ENCODE peak calls at places on chromosomes 13 and 19, in nine cellular contexts. One of them, this sample, is unnamed.

GRCh38 chr19:18112989-18113478 is 15.5 kb downstream of the MAST3 start:
- DNase-seq in sciatic nerve: peak
- DNase-seq in endothelial cell: peak
- DNase-seq in stimulated activated CD4-positive, alpha-beta T cell treated with anti-CD3 and anti-CD28 coated beads, Interleukin-12 subunit alpha, Interleukin-12 subunit beta, amount 100 ng/mL, for 4 hours: peak
- DNase-seq in hypothalamus: peak
- DNase-seq in NCI-H446: peak
- DNase-seq in GM12865: peak
- DNase-seq in fibroblast of the aortic adventitia: peak
- DNase-seq in stimulated activated naive B cell treated with anti-CD40 and anti-IgM and Interleukin-4, amounts not matched to agents 10 μg/mL and 1 μg/mL and 100 μg/mL, for 72 hours: peak
- DNase-seq in this sample: peak

GRCh38 chr13:79767126-79767525 is 286.2 kb downstream of the NDFIP2 start:
- DNase-seq in sciatic nerve: no peak
- DNase-seq in endothelial cell: no peak
- DNase-seq in stimulated activated CD4-positive, alpha-beta T cell treated with anti-CD3 and anti-CD28 coated beads, Interleukin-12 subunit alpha, Interleukin-12 subunit beta, amount 100 ng/mL, for 4 hours: no peak
- DNase-seq in hypothalamus: no peak
- DNase-seq in NCI-H446: no peak
- DNase-seq in GM12865: no peak
- DNase-seq in fibroblast of the aortic adventitia: no peak
- DNase-seq in stimulated activated naive B cell treated with anti-CD40 and anti-IgM and Interleukin-4, amounts not matched to agents 10 μg/mL and 1 μg/mL and 100 μg/mL, for 72 hours: no peak
- DNase-seq in this sample: no peak

GRCh38 chr13:28636677-28637317 is 22.1 kb upstream of the POMP start:
- DNase-seq in sciatic nerve: no peak
- DNase-seq in endothelial cell: peak
- DNase-seq in stimulated activated CD4-positive, alpha-beta T cell treated with anti-CD3 and anti-CD28 coated beads, Interleukin-12 subunit alpha, Interleukin-12 subunit beta, amount 100 ng/mL, for 4 hours: peak
- DNase-seq in hypothalamus: no peak
- DNase-seq in NCI-H446: peak
- DNase-seq in GM12865: peak
- DNase-seq in fibroblast of the aortic adventitia: peak
- DNase-seq in stimulated activated naive B cell treated with anti-CD40 and anti-IgM and Interleukin-4, amounts not matched to agents 10 μg/mL and 1 μg/mL and 100 μg/mL, for 72 hours: peak
- DNase-seq in this sample: peak

GRCh38 chr19:8240274-8241229 is 31.4 kb downstream of the CERS4 start:
- DNase-seq in sciatic nerve: peak
- DNase-seq in endothelial cell: peak
- DNase-seq in stimulated activated CD4-positive, alpha-beta T cell treated with anti-CD3 and anti-CD28 coated beads, Interleukin-12 subunit alpha, Interleukin-12 subunit beta, amount 100 ng/mL, for 4 hours: no peak
- DNase-seq in hypothalamus: peak
- DNase-seq in NCI-H446: peak
- DNase-seq in GM12865: peak
- DNase-seq in fibroblast of the aortic adventitia: peak
- DNase-seq in stimulated activated naive B cell treated with anti-CD40 and anti-IgM and Interleukin-4, amounts not matched to agents 10 μg/mL and 1 μg/mL and 100 μg/mL, for 72 hours: peak
- DNase-seq in this sample: peak

GRCh38 chr13:75762967-75763366 is 126.8 kb downstream of the LMO7 start:
- DNase-seq in sciatic nerve: no peak
- DNase-seq in endothelial cell: no peak
- DNase-seq in stimulated activated CD4-positive, alpha-beta T cell treated with anti-CD3 and anti-CD28 coated beads, Interleukin-12 subunit alpha, Interleukin-12 subunit beta, amount 100 ng/mL, for 4 hours: no peak
- DNase-seq in hypothalamus: no peak
- DNase-seq in NCI-H446: no peak
- DNase-seq in GM12865: no peak
- DNase-seq in fibroblast of the aortic adventitia: no peak
- DNase-seq in stimulated activated naive B cell treated with anti-CD40 and anti-IgM and Interleukin-4, amounts not matched to agents 10 μg/mL and 1 μg/mL and 100 μg/mL, for 72 hours: no peak
- DNase-seq in this sample: no peak

GRCh38 chr13:81771948-81772347 is 1431.0 kb upstream of the SPRY2 start:
- DNase-seq in sciatic nerve: no peak
- DNase-seq in endothelial cell: no peak
- DNase-seq in stimulated activated CD4-positive, alpha-beta T cell treated with anti-CD3 and anti-CD28 coated beads, Interleukin-12 subunit alpha, Interleukin-12 subunit beta, amount 100 ng/mL, for 4 hours: no peak
- DNase-seq in hypothalamus: no peak
- DNase-seq in NCI-H446: no peak
- DNase-seq in GM12865: no peak
- DNase-seq in fibroblast of the aortic adventitia: no peak
- DNase-seq in stimulated activated naive B cell treated with anti-CD40 and anti-IgM and Interleukin-4, amounts not matched to agents 10 μg/mL and 1 μg/mL and 100 μg/mL, for 72 hours: no peak
- DNase-seq in this sample: no peak

GRCh38 chr13:23620613-23621315 is 50.6 kb downstream of the TNFRSF19 start:
- DNase-seq in sciatic nerve: no peak
- DNase-seq in endothelial cell: no peak
- DNase-seq in stimulated activated CD4-positive, alpha-beta T cell treated with anti-CD3 and anti-CD28 coated beads, Interleukin-12 subunit alpha, Interleukin-12 subunit beta, amount 100 ng/mL, for 4 hours: no peak
- DNase-seq in hypothalamus: no peak
- DNase-seq in NCI-H446: no peak
- DNase-seq in GM12865: no peak
- DNase-seq in fibroblast of the aortic adventitia: no peak
- DNase-seq in stimulated activated naive B cell treated with anti-CD40 and anti-IgM and Interleukin-4, amounts not matched to agents 10 μg/mL and 1 μg/mL and 100 μg/mL, for 72 hours: no peak
- DNase-seq in this sample: no peak

GRCh38 chr13:95784161-95784880 is 107.4 kb downstream of the DNAJC3 start:
- DNase-seq in sciatic nerve: no peak
- DNase-seq in endothelial cell: no peak
- DNase-seq in stimulated activated CD4-positive, alpha-beta T cell treated with anti-CD3 and anti-CD28 coated beads, Interleukin-12 subunit alpha, Interleukin-12 subunit beta, amount 100 ng/mL, for 4 hours: no peak
- DNase-seq in hypothalamus: no peak
- DNase-seq in NCI-H446: no peak
- DNase-seq in GM12865: no peak
- DNase-seq in fibroblast of the aortic adventitia: peak
- DNase-seq in stimulated activated naive B cell treated with anti-CD40 and anti-IgM and Interleukin-4, amounts not matched to agents 10 μg/mL and 1 μg/mL and 100 μg/mL, for 72 hours: no peak
- DNase-seq in this sample: no peak

GRCh38 chr19:5131031-5131865 is 162.3 kb downstream of the KDM4B start:
- DNase-seq in sciatic nerve: no peak
- DNase-seq in endothelial cell: no peak
- DNase-seq in stimulated activated CD4-positive, alpha-beta T cell treated with anti-CD3 and anti-CD28 coated beads, Interleukin-12 subunit alpha, Interleukin-12 subunit beta, amount 100 ng/mL, for 4 hours: no peak
- DNase-seq in hypothalamus: no peak
- DNase-seq in NCI-H446: no peak
- DNase-seq in GM12865: peak
- DNase-seq in fibroblast of the aortic adventitia: no peak
- DNase-seq in stimulated activated naive B cell treated with anti-CD40 and anti-IgM and Interleukin-4, amounts not matched to agents 10 μg/mL and 1 μg/mL and 100 μg/mL, for 72 hours: peak
- DNase-seq in this sample: no peak

GRCh38 chr13:33728271-33729037 is 89.5 kb upstream of the RFC3 start:
- DNase-seq in sciatic nerve: peak
- DNase-seq in endothelial cell: no peak
- DNase-seq in stimulated activated CD4-positive, alpha-beta T cell treated with anti-CD3 and anti-CD28 coated beads, Interleukin-12 subunit alpha, Interleukin-12 subunit beta, amount 100 ng/mL, for 4 hours: no peak
- DNase-seq in hypothalamus: no peak
- DNase-seq in NCI-H446: peak
- DNase-seq in GM12865: peak
- DNase-seq in fibroblast of the aortic adventitia: peak
- DNase-seq in stimulated activated naive B cell treated with anti-CD40 and anti-IgM and Interleukin-4, amounts not matched to agents 10 μg/mL and 1 μg/mL and 100 μg/mL, for 72 hours: peak
- DNase-seq in this sample: peak